ENCODE peak calls at places on chromosomes 3 and 15, in four cellular contexts. One of them, this sample, is unnamed.

GRCh38 chr3:185199671-185200070 is 46.8 kb upstream of the C3orf70 start:
- DNase-seq in HCT116: no peak
- DNase-seq in AG10803: no peak
- DNase-seq in A549: no peak
- DNase-seq in this sample: no peak

GRCh38 chr3:136838641-136839555 is 20.0 kb downstream of the SLC35G2 start:
- DNase-seq in AG10803: peak
- DNase-seq in HCT116: no peak
- DNase-seq in A549: no peak
- DNase-seq in this sample: peak

GRCh38 chr3:122609798-122610559 is 32.5 kb downstream of the PARP15 start:
- DNase-seq in A549: peak
- DNase-seq in AG10803: peak
- DNase-seq in HCT116: peak
- DNase-seq in this sample: peak

GRCh38 chr15:35992791-35993190 is 446.8 kb upstream of the DPH6 start:
- DNase-seq in A549: no peak
- DNase-seq in AG10803: peak
- DNase-seq in HCT116: no peak
- DNase-seq in this sample: no peak

GRCh38 chr3:55476515-55476914 is 10.6 kb downstream of the WNT5A start:
- DNase-seq in AG10803: peak
- DNase-seq in HCT116: no peak
- DNase-seq in A549: no peak
- DNase-seq in this sample: peak

GRCh38 chr3:156037356-156037755 is 83.0 kb upstream of the KCNAB1 start:
- DNase-seq in AG10803: no peak
- DNase-seq in A549: no peak
- DNase-seq in HCT116: no peak
- DNase-seq in this sample: peak

GRCh38 chr3:50201573-50202315 is 3.3 kb upstream of the SLC38A3 start:
- DNase-seq in AG10803: no peak
- DNase-seq in HCT116: no peak
- DNase-seq in A549: no peak
- DNase-seq in this sample: no peak

GRCh38 chr15:63173116-63173470 is 15.8 kb upstream of the RPS27L start:
- DNase-seq in A549: no peak
- DNase-seq in HCT116: no peak
- DNase-seq in AG10803: no peak
- DNase-seq in this sample: no peak

GRCh38 chr3:57017481-57017880 is 43.0 kb upstream of the SPATA12 start:
- DNase-seq in HCT116: peak
- DNase-seq in AG10803: no peak
- DNase-seq in A549: no peak
- DNase-seq in this sample: peak

GRCh38 chr15:74327756-74328155 is 39.7 kb downstream of the CYP11A1 start:
- DNase-seq in A549: no peak
- DNase-seq in AG10803: no peak
- DNase-seq in HCT116: no peak
- DNase-seq in this sample: no peak

GRCh38 chr3:194019766-194020165 is 116.2 kb upstream of the HES1 start:
- DNase-seq in HCT116: no peak
- DNase-seq in A549: no peak
- DNase-seq in AG10803: no peak
- DNase-seq in this sample: no peak

GRCh38 chr15:39869858-39870515 is 50.1 kb downstream of the GPR176 start:
- DNase-seq in HCT116: no peak
- DNase-seq in AG10803: peak
- DNase-seq in A549: no peak
- DNase-seq in this sample: no peak

GRCh38 chr15:67133738-67134576 is 68.6 kb downstream of the SMAD3 start:
- DNase-seq in A549: peak
- DNase-seq in AG10803: no peak
- DNase-seq in HCT116: no peak
- DNase-seq in this sample: peak

GRCh38 chr15:83250766-83251165 is 33.7 kb downstream of the BNC1 start:
- DNase-seq in AG10803: peak
- DNase-seq in A549: no peak
- DNase-seq in HCT116: no peak
- DNase-seq in this sample: peak

GRCh38 chr3:127593187-127593586 is 2.7 kb upstream of the TPRA1 start:
- DNase-seq in HCT116: no peak
- DNase-seq in A549: no peak
- DNase-seq in AG10803: no peak
- DNase-seq in this sample: no peak

GRCh38 chr3:117761992-117762944 is 1052.7 kb downstream of the TUSC7 start:
- DNase-seq in A549: no peak
- DNase-seq in AG10803: no peak
- DNase-seq in HCT116: no peak
- DNase-seq in this sample: no peak

GRCh38 chr3:16923112-16923511 is 38.4 kb downstream of the PLCL2 start:
- DNase-seq in HCT116: no peak
- DNase-seq in A549: no peak
- DNase-seq in AG10803: no peak
- DNase-seq in this sample: no peak

GRCh38 chr3:176795897-176796296 is 401.4 kb downstream of the TBL1XR1 start:
- DNase-seq in A549: no peak
- DNase-seq in AG10803: no peak
- DNase-seq in HCT116: no peak
- DNase-seq in this sample: no peak

GRCh38 chr3:57559526-57559925 is 3.5 kb downstream of the PDE12 start:
- DNase-seq in A549: no peak
- DNase-seq in AG10803: peak
- DNase-seq in HCT116: no peak
- DNase-seq in this sample: peak

DNA sequence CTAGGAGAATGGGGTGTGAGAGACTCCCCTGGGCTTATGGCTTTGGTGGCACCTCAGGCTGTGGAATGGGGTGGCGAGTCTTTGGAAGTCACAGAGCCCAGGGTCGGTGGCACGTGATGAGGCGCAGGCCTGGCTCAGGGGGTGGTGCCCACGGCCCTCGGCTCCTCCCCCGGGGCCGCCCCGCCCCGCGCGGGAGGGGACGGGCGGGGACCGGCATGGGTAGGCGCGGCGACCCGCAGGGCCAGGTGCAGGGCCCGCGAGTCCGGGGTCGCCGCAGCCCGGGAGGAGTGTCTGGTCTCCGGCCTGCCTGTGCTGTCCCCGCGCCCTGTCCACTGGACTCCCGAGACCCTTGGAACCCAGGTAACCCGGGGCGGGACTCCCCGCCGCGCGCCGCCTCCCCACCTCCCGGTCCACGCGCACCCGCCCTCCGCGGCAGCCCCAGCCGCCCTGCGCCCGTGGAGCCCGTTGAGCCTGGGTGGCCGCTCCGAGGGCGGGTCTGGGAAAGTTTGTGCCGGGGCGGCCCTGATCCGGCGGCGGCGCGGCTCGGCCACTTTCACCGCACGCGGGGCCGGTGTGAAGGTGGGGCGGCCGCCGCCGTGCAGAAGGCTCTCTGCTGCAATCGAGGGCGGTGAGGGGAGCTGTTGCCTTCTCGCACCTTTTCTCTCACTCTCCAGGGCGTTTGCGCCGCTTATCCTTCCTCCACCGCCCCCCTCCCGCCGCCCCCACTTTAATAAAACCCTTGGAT is at the start of gene PAQR5:
- DNase-seq in HCT116: no peak
- DNase-seq in AG10803: no peak
- DNase-seq in A549: peak
- DNase-seq in this sample: no peak
- H3K4me3 ChIP-seq in HCT116: peak
- H3K4me3 ChIP-seq in AG10803: peak
- H3K4me3 ChIP-seq in A549: peak
- H3K4me3 ChIP-seq in this sample: peak

GRCh38 chr15:41932511-41932910 is 38.7 kb upstream of the SPTBN5 start:
- DNase-seq in A549: no peak
- DNase-seq in AG10803: no peak
- DNase-seq in HCT116: no peak
- DNase-seq in this sample: no peak

GRCh38 chr15:41932101-41932500 is 38.2 kb upstream of the SPTBN5 start:
- DNase-seq in HCT116: no peak
- DNase-seq in A549: no peak
- DNase-seq in AG10803: no peak
- DNase-seq in this sample: no peak

GRCh38 chr15:41930867-41931222 is 37.0 kb upstream of the SPTBN5 start:
- DNase-seq in AG10803: no peak
- DNase-seq in HCT116: no peak
- DNase-seq in A549: no peak
- DNase-seq in this sample: no peak

GRCh38 chr15:41928637-41929620 is 35.1 kb upstream of the SPTBN5 start:
- DNase-seq in A549: no peak
- DNase-seq in HCT116: no peak
- DNase-seq in AG10803: peak
- DNase-seq in this sample: no peak

GRCh38 chr15:41930221-41930866 is 36.5 kb upstream of the SPTBN5 start:
- DNase-seq in AG10803: peak
- DNase-seq in HCT116: peak
- DNase-seq in A549: peak
- DNase-seq in this sample: peak
- TF ChIP-seq CTCF in AG10803: peak
- TF ChIP-seq CTCF in HCT116: no peak
- TF ChIP-seq CTCF in A549: peak
- TF ChIP-seq CTCF in this sample: peak

GRCh38 chr3:108293858-108294257 is 2.5 kb upstream of the HHLA2 start:
- DNase-seq in AG10803: no peak
- DNase-seq in A549: no peak
- DNase-seq in HCT116: no peak
- DNase-seq in this sample: no peak

GRCh38 chr3:108292465-108292864 is 3.9 kb upstream of the HHLA2 start:
- DNase-seq in HCT116: no peak
- DNase-seq in A549: no peak
- DNase-seq in AG10803: no peak
- DNase-seq in this sample: no peak

GRCh38 chr3:108289159-108289558 is 7.2 kb upstream of the HHLA2 start:
- DNase-seq in A549: no peak
- DNase-seq in HCT116: no peak
- DNase-seq in AG10803: no peak
- DNase-seq in this sample: no peak

GRCh38 chr3:108296239-108296638 is at the start of gene HHLA2:
- DNase-seq in A549: no peak
- DNase-seq in HCT116: no peak
- DNase-seq in AG10803: no peak
- DNase-seq in this sample: no peak

GRCh38 chr3:108292905-108293328 is 3.4 kb upstream of the HHLA2 start:
- DNase-seq in HCT116: no peak
- DNase-seq in A549: no peak
- DNase-seq in AG10803: no peak
- DNase-seq in this sample: no peak
- H3K4me3 ChIP-seq in HCT116: no peak
- H3K4me3 ChIP-seq in A549: no peak
- H3K4me3 ChIP-seq in AG10803: no peak
- H3K4me3 ChIP-seq in this sample: no peak

GRCh38 chr3:138124689-138125420 is 7.3 kb downstream of the A4GNT start:
- DNase-seq in A549: no peak
- DNase-seq in HCT116: no peak
- DNase-seq in AG10803: peak
- DNase-seq in this sample: peak
- TF ChIP-seq CTCF in A549: no peak
- TF ChIP-seq CTCF in HCT116: no peak
- TF ChIP-seq CTCF in AG10803: no peak
- TF ChIP-seq CTCF in this sample: no peak

GRCh38 chr3:94176886-94177285 is 114.0 kb downstream of the NSUN3 start:
- DNase-seq in HCT116: no peak
- DNase-seq in AG10803: peak
- DNase-seq in A549: no peak
- DNase-seq in this sample: peak
- H3K4me3 ChIP-seq in HCT116: no peak
- H3K4me3 ChIP-seq in AG10803: no peak
- H3K4me3 ChIP-seq in A549: no peak
- H3K4me3 ChIP-seq in this sample: no peak

DNA sequence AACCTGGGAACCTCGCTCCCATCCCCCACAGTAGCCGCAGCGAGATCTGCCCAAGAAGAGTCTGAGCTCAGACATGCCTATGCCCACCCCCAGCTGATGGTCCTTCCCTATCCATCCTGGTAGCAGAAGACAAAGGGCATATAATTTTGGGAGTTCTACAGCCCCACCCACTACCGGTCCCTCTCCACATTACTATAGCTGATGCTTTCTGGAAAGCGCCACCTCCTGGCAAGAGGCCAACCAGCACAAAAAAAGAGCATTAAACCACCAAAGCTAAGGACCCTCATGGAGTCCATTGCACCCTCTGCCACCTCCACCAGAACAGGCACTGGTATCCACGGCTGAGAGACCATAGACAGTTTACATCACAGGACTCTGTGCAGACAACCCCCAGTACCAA is 168.4 kb downstream of the MEGF11 start:
- DNase-seq in A549: no peak
- DNase-seq in HCT116: no peak
- DNase-seq in AG10803: no peak
- DNase-seq in this sample: no peak
- TF ChIP-seq CTCF in A549: peak
- TF ChIP-seq CTCF in HCT116: peak
- TF ChIP-seq CTCF in AG10803: no peak
- TF ChIP-seq CTCF in this sample: no peak

GRCh38 chr3:12965999-12966846 is 107.0 kb downstream of the IQSEC1 start:
- DNase-seq in HCT116: no peak
- DNase-seq in AG10803: no peak
- DNase-seq in A549: no peak
- DNase-seq in this sample: no peak

GRCh38 chr3:12966847-12967750 is 106.1 kb downstream of the IQSEC1 start:
- DNase-seq in HCT116: no peak
- DNase-seq in AG10803: peak
- DNase-seq in A549: peak
- DNase-seq in this sample: peak

GRCh38 chr3:12968541-12968940 is 104.7 kb downstream of the IQSEC1 start:
- DNase-seq in AG10803: no peak
- DNase-seq in HCT116: no peak
- DNase-seq in A549: no peak
- DNase-seq in this sample: no peak

GRCh38 chr3:12969487-12969886 is 103.7 kb downstream of the IQSEC1 start:
- DNase-seq in HCT116: no peak
- DNase-seq in AG10803: no peak
- DNase-seq in A549: no peak
- DNase-seq in this sample: no peak

DNA sequence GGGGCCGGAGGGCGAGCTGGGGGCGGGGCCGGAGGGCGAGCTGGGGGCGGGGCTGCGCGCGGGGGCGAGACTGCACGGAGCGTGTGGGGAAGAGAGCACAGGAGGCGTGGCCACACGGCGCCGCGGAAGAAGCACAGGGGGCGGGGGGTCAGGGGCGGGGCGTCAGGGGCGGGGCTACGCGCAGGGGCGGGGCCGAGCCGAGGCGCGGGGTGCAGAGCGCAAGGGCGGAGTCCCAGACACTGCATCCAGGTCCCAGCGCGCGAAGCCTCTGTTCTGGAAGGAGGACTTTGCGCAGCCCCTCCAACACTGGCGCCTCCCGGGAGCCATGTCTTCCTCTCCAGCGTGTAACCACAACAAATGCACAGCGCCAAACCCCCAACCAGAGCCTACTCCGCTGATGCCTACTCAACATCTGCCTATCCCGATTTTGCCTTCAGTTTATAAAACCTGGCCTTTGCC is 105.4 kb downstream of the IQSEC1 start:
- DNase-seq in A549: peak
- DNase-seq in HCT116: peak
- DNase-seq in AG10803: peak
- DNase-seq in this sample: peak
- H3K4me3 ChIP-seq in A549: peak
- H3K4me3 ChIP-seq in HCT116: peak
- H3K4me3 ChIP-seq in AG10803: peak
- H3K4me3 ChIP-seq in this sample: peak

This sample was measured in fibroblast of pulmonary artery.